ENCODE peak calls at places on chromosomes 3 and 15, in four cellular contexts. G is fibroblast of lung; W is activated CD4-positive, alpha-beta T cell treated with anti-CD3 and anti-CD28 coated beads, Interleukin-2, amount 50 U/mL, for 1 hour; J is iris pigment epithelial cell. S is an unnamed sample.

GRCh38 chr3:51389423-51390183 is 1.5 kb upstream of the RBM15B start:
- DNase-seq in J (peak), G (peak), W (peak), S (no peak)

GRCh38 chr3:87349833-87350232 is 73.4 kb upstream of the POU1F1 start:
- DNase-seq in W (no peak), J (no peak), G (no peak), S (no peak)

GRCh38 chr3:142964150-142964498 is 650 bp upstream of the PAQR9 start:
- DNase-seq in J (no peak), G (no peak), W (no peak), S (no peak)

GRCh38 chr3:6180171-6180570 is 680.7 kb upstream of the GRM7 start:
- DNase-seq in W (no peak), G (no peak), J (peak), S (no peak)

GRCh38 chr3:177329854-177330253 is 132.6 kb upstream of the TBL1XR1 start:
- DNase-seq in W (no peak), G (no peak), J (no peak), S (no peak)

GRCh38 chr3:53269888-53270880 is 14.4 kb upstream of the TKT start:
- DNase-seq in W (no peak), J (peak), G (peak), S (no peak)

GRCh38 chr15:65287515-65287845 is 797 bp upstream of the PARP16 start:
- DNase-seq in G (no peak), W (no peak), J (no peak), S (no peak)

GRCh38 chr3:171393032-171393744 is 67.0 kb downstream of the TNIK start:
- DNase-seq in W (no peak), J (peak), G (peak), S (no peak)

GRCh38 chr15:96889734-96890480 is 559.4 kb downstream of the NR2F2 start:
- DNase-seq in G (peak), J (peak), W (no peak), S (no peak)

GRCh38 chr3:27193056-27193455 is 176.1 kb downstream of the NEK10 start:
- DNase-seq in W (no peak), J (peak), G (no peak), S (no peak)

GRCh38 chr3:55795736-55796135 is 308.6 kb upstream of the WNT5A start:
- DNase-seq in J (peak), G (no peak), W (no peak), S (no peak)

GRCh38 chr3:155730843-155731242 is 14.0 kb downstream of the PLCH1 start:
- DNase-seq in J (no peak), G (no peak), W (no peak), S (no peak)

GRCh38 chr3:112651516-112651915 is 10.6 kb upstream of the CCDC80 start:
- DNase-seq in J (peak), G (no peak), W (no peak), S (no peak)

GRCh38 chr3:130894873-130895330 is 1.0 kb downstream of the ATP2C1 start:
- DNase-seq in J (peak), G (peak), W (no peak), S (no peak)

GRCh38 chr15:90463381-90463780 is 66.3 kb upstream of the CRTC3 start:
- DNase-seq in G (peak), W (no peak), J (peak), S (no peak)

GRCh38 chr3:16303037-16303436 is 38.0 kb downstream of the OXNAD1 start:
- DNase-seq in J (no peak), W (no peak), G (no peak), S (no peak)

GRCh38 chr3:835096-835495 is 257.7 kb upstream of the CNTN6 start:
- DNase-seq in W (no peak), J (no peak), G (no peak), S (no peak)

GRCh38 chr3:170598091-170598502 is 12.2 kb upstream of the SLC7A14 start:
- DNase-seq in G (no peak), J (no peak), W (no peak), S (no peak)

GRCh38 chr15:76161153-76162049 is 101.6 kb downstream of the TMEM266 start:
- DNase-seq in W (no peak), G (peak), J (no peak), S (no peak)

GRCh38 chr3:134618986-134619615 is 31.7 kb downstream of the KY start:
- DNase-seq in G (no peak), J (no peak), W (no peak), S (no peak)

GRCh38 chr3:123138819-123139517 is 62.8 kb upstream of the SEC22A start:
- DNase-seq in W (no peak), J (no peak), G (no peak), S (no peak)

GRCh38 chr3:108333951-108334350 is 37.6 kb downstream of the HHLA2 start:
- DNase-seq in J (no peak), W (no peak), G (no peak), S (no peak)

GRCh38 chr3:37603722-37604121 is 258.0 kb upstream of the CTDSPL start:
- DNase-seq in W (no peak), J (no peak), G (no peak), S (no peak)

GRCh38 chr15:43118276-43118675 is 12.4 kb upstream of the UBR1 start:
- DNase-seq in W (no peak), G (no peak), J (no peak), S (no peak)

GRCh38 chr15:97129684-97130083 is 799.2 kb downstream of the NR2F2 start:
- DNase-seq in J (no peak), G (no peak), W (no peak), S (no peak)

GRCh38 chr3:118534519-118534918 is 500.1 kb downstream of the IGSF11 start:
- DNase-seq in W (no peak), J (no peak), G (no peak), S (no peak)

GRCh38 chr15:81469154-81469553 is 95.1 kb upstream of the TMC3 start:
- DNase-seq in W (no peak), J (no peak), G (no peak), S (no peak)

GRCh38 chr3:100141576-100141975 is 27.3 kb upstream of the FILIP1L start:
- DNase-seq in W (no peak), J (no peak), G (no peak), S (no peak)

GRCh38 chr3:30227571-30228301 is 378.7 kb upstream of the TGFBR2 start:
- DNase-seq in W (no peak), G (peak), J (peak), S (no peak)

GRCh38 chr3:149369991-149370866 is 7.2 kb downstream of the TM4SF1 start:
- DNase-seq in W (no peak), J (no peak), G (no peak), S (no peak)

GRCh38 chr15:66269326-66270090 is 16.0 kb upstream of the MEGF11 start:
- DNase-seq in J (peak), W (no peak), G (peak), S (no peak)

GRCh38 chr15:101489633-101490407 is at the start of gene PCSK6:
- DNase-seq in J (no peak), W (no peak), G (no peak), S (no peak)

GRCh38 chr3:119588112-119588511 is 8.8 kb downstream of the ADPRH start:
- DNase-seq in J (no peak), G (no peak), W (no peak), S (no peak)

GRCh38 chr3:100400424-100400781 is 486 bp downstream of the TOMM70 start:
- DNase-seq in J (peak), W (peak), G (no peak), S (peak)

GRCh38 chr3:78285032-78285728 is 1245.3 kb downstream of the ROBO2 start:
- DNase-seq in G (no peak), W (no peak), J (no peak), S (no peak)

GRCh38 chr15:26758079-26758478 is 14.8 kb downstream of the GABRB3 start:
- DNase-seq in W (no peak), J (no peak), G (no peak), S (no peak)

GRCh38 chr3:132090921-132091320 is 56.1 kb upstream of the CPNE4 start:
- DNase-seq in W (no peak), J (peak), G (no peak), S (no peak)

GRCh38 chr3:195241592-195242355 is 29.2 kb downstream of the XXYLT1 start:
- DNase-seq in J (no peak), W (no peak), G (no peak), S (no peak)

S was measured in GM12864.